ENCODE peak calls at places on chromosomes 11 and 22, in four cellular contexts. One of them, this sample, is unnamed.
A peak's percentile ranks its signal among the peaks of the same experiment; 100 is the strongest.

GRCh38 chr22:50186789-50187523 is 1.2 kb downstream of the TRABD start:
- DNase-seq in uterus: no peak
- DNase-seq in RWPE1: no peak
- DNase-seq in brain microvascular endothelial cell: no peak
- DNase-seq in this sample: no peak

GRCh38 chr11:83724704-83725114 is 438.5 kb upstream of the CCDC90B start:
- DNase-seq in RWPE1: no peak
- DNase-seq in uterus: peak; percentile 34
- DNase-seq in brain microvascular endothelial cell: no peak
- DNase-seq in this sample: peak; percentile 36

GRCh38 chr22:39290724-39291161 is 28.7 kb downstream of the RPL3 start:
- DNase-seq in brain microvascular endothelial cell: peak; percentile 45
- DNase-seq in uterus: peak; percentile 75
- DNase-seq in RWPE1: peak; percentile 64
- DNase-seq in this sample: no peak

GRCh38 chr11:94794287-94795168 is 26.4 kb downstream of the AMOTL1 start:
- DNase-seq in brain microvascular endothelial cell: peak; percentile 99
- DNase-seq in RWPE1: peak; percentile 74
- DNase-seq in uterus: peak; percentile 41
- DNase-seq in this sample: peak; percentile 60

GRCh38 chr11:132864811-132865576 is 667.3 kb downstream of the OPCML start:
- DNase-seq in RWPE1: no peak
- DNase-seq in uterus: no peak
- DNase-seq in brain microvascular endothelial cell: no peak
- DNase-seq in this sample: no peak

GRCh38 chr11:108035690-108036089 is 27.0 kb downstream of the CUL5 start:
- DNase-seq in RWPE1: no peak
- DNase-seq in uterus: no peak
- DNase-seq in brain microvascular endothelial cell: no peak
- DNase-seq in this sample: no peak

GRCh38 chr11:23974046-23974445 is 522.8 kb upstream of the LUZP2 start:
- DNase-seq in uterus: no peak
- DNase-seq in RWPE1: no peak
- DNase-seq in brain microvascular endothelial cell: no peak
- DNase-seq in this sample: no peak

GRCh38 chr11:123062892-123063395 is 1.0 kb upstream of the HSPA8 start:
- DNase-seq in uterus: no peak
- DNase-seq in brain microvascular endothelial cell: peak; percentile 28
- DNase-seq in RWPE1: no peak
- DNase-seq in this sample: no peak

GRCh38 chr11:38448284-38448683 is 1850.2 kb upstream of the RAG2 start:
- DNase-seq in brain microvascular endothelial cell: no peak
- DNase-seq in RWPE1: no peak
- DNase-seq in uterus: no peak
- DNase-seq in this sample: no peak

GRCh38 chr11:131674051-131674755 is 303.8 kb downstream of the NTM start:
- DNase-seq in uterus: peak; percentile 45
- DNase-seq in RWPE1: peak; percentile 53
- DNase-seq in brain microvascular endothelial cell: peak; percentile 86
- DNase-seq in this sample: peak; percentile 68

GRCh38 chr11:7571640-7572000 is 57.8 kb downstream of the PPFIBP2 start:
- DNase-seq in RWPE1: peak; percentile 71
- DNase-seq in uterus: peak; percentile 77
- DNase-seq in brain microvascular endothelial cell: peak; percentile 61
- DNase-seq in this sample: peak; percentile 79

GRCh38 chr11:63613517-63614135 is 607 bp downstream of the PLAAT3 start:
- DNase-seq in uterus: peak; percentile 35
- DNase-seq in brain microvascular endothelial cell: no peak
- DNase-seq in RWPE1: no peak
- DNase-seq in this sample: peak; percentile 38

GRCh38 chr22:20237480-20238440 is 30.4 kb downstream of the RTN4R start:
- DNase-seq in brain microvascular endothelial cell: no peak
- DNase-seq in RWPE1: no peak
- DNase-seq in uterus: no peak
- DNase-seq in this sample: no peak

GRCh38 chr11:45165806-45166603 is 19.6 kb downstream of the PRDM11 start:
- DNase-seq in brain microvascular endothelial cell: no peak
- DNase-seq in RWPE1: no peak
- DNase-seq in uterus: no peak
- DNase-seq in this sample: no peak

GRCh38 chr11:61509058-61510029 is 795 bp downstream of the LRRC10B start:
- DNase-seq in RWPE1: peak; percentile 63
- DNase-seq in brain microvascular endothelial cell: peak; percentile 18
- DNase-seq in uterus: peak; percentile 37
- DNase-seq in this sample: peak; percentile 55

GRCh38 chr22:42906605-42907338 is 49.7 kb upstream of the ARFGAP3 start:
- DNase-seq in uterus: peak; percentile 68
- DNase-seq in RWPE1: no peak
- DNase-seq in brain microvascular endothelial cell: no peak
- DNase-seq in this sample: no peak

DNA sequence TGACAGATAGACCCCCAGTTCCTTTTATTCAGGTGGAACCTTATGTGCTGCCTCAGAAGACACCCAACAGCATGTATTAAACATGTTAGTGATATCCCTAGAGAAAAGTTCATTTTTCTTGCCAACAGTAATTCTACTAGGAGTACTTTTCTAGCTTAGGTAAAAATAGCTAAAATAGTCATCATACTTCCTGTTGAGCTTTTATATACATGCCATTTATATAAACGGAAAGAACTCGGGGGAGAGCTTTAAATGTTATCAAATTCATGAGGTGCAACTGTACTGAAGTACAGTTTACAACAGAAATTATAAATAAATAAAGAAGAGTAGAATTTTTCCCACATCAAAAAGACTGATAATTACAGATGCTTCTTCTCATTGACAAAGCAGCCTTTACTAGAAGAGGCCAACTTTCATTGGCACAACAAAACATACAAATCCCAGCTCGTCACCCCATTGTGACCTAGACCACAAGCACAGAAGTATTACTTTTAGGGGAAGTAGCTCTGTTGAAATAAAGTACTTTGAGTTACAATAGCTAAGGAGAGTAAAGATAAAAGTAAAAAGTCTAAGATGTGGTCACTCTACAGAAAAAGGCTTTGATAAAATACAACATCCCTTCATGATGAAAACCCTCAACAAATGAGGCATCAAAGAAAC is 59.1 kb upstream of the POU2AF2 start:
- DNase-seq in brain microvascular endothelial cell: no peak
- DNase-seq in RWPE1: no peak
- DNase-seq in uterus: no peak
- DNase-seq in this sample: no peak
- H3K27ac ChIP-seq in brain microvascular endothelial cell: no peak overlapping the region
- H3K27ac ChIP-seq in RWPE1: no peak overlapping the region
- H3K27ac ChIP-seq in uterus: no peak overlapping the region
- H3K27ac ChIP-seq in this sample: no peak overlapping the region

DNA sequence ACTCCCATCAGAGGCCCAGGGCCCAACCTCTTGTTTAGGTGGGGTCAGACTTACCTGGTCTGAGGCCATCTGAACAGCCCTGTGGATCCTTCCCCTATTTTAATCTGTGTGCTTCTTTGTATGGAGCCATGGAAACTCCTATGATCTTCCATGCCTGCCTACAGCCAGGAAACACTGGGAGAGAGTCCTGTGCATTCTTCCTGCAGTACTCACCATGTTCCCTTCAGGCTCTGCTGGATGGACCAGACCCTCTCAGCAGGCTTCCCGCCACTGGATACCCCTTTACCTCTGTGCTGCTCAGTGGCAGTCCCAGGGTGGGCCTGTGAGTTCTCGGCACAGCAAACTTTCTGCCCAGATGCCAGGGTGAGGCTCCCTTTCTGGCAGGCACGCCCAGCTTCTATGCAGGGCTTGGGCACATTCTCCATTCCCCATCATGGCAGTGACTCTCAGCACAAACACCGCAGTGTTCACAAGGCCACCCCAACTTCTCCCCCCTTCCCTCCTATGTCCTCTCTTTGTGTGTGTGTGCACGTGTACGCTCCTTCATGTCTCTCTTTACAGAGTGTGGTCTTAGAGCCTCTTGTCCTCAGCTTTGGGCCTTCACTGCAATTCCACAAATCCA is 34.8 kb downstream of the NEU3 start:
- DNase-seq in brain microvascular endothelial cell: no peak
- DNase-seq in RWPE1: no peak
- DNase-seq in uterus: no peak
- DNase-seq in this sample: no peak
- H3K27ac ChIP-seq in brain microvascular endothelial cell: no peak overlapping the region
- H3K27ac ChIP-seq in RWPE1: no peak overlapping the region
- H3K27ac ChIP-seq in uterus: no peak overlapping the region
- H3K27ac ChIP-seq in this sample: no peak overlapping the region

GRCh38 chr11:43989162-43989961 is 46.9 kb downstream of the C11orf96 start:
- DNase-seq in uterus: peak; percentile 72
- DNase-seq in brain microvascular endothelial cell: no peak
- DNase-seq in RWPE1: no peak
- DNase-seq in this sample: no peak
- H3K27ac ChIP-seq in uterus: peak overlapping the region; percentile 76
- H3K27ac ChIP-seq in brain microvascular endothelial cell: no peak overlapping the region
- H3K27ac ChIP-seq in RWPE1: no peak overlapping the region
- H3K27ac ChIP-seq in this sample: peak overlapping the region; percentile 26

GRCh38 chr11:68928481-68928880 is 24.8 kb downstream of the IGHMBP2 start:
- DNase-seq in brain microvascular endothelial cell: no peak
- DNase-seq in uterus: no peak
- DNase-seq in RWPE1: no peak
- DNase-seq in this sample: no peak
- H3K27ac ChIP-seq in brain microvascular endothelial cell: no peak overlapping the region
- H3K27ac ChIP-seq in uterus: no peak overlapping the region
- H3K27ac ChIP-seq in RWPE1: no peak overlapping the region
- H3K27ac ChIP-seq in this sample: no peak overlapping the region

This sample was measured in lung.